ENCODE peak calls at places on chromosomes 12 and 14, in ten cellular contexts. Q, M, W, P, U, S, V, J, K and L are unnamed samples.

GRCh38 chr14:92362781-92363235 is 39.8 kb downstream of the SLC24A4 start:
- DNase-seq in S (no peak), W (no peak), P (no peak), M (peak; percentile 22), J (peak; percentile 19), V (no peak), K (peak; percentile 60), Q (peak; percentile 19), U (peak; percentile 66), L (no peak)

GRCh38 chr12:107436376-107436775 is 249.2 kb upstream of the PWP1 start:
- DNase-seq in S (no peak), J (peak; percentile 36), K (no peak), V (peak; percentile 89), P (no peak), U (no peak), W (no peak), Q (peak; percentile 45), M (peak; percentile 82), L (peak; percentile 80)

GRCh38 chr14:77965919-77966435 is 166.1 kb downstream of the ADCK1 start:
- DNase-seq in M (peak; percentile 15), W (no peak), V (peak; percentile 41), S (no peak), Q (peak; percentile 42), K (no peak), U (no peak), P (peak; percentile 55), J (peak; percentile 38), L (peak; percentile 44)

GRCh38 chr14:74612346-74613021 is 447 bp upstream of the LTBP2 start:
- DNase-seq in Q (peak; percentile 78), V (peak; percentile 68), K (no peak), W (peak; percentile 86), J (peak; percentile 85), U (peak; percentile 48), M (peak; percentile 75), P (peak; percentile 87), S (no peak), L (peak; percentile 78)

GRCh38 chr12:15453613-15454012 is 131.3 kb downstream of the PTPRO start:
- DNase-seq in Q (no peak), U (no peak), M (no peak), P (no peak), K (no peak), S (no peak), J (no peak), W (no peak), V (no peak), L (no peak)

GRCh38 chr12:103548622-103549601 is 38.2 kb upstream of the STAB2 start:
- DNase-seq in J (peak; percentile 74), V (peak; percentile 73), W (peak; percentile 73), M (peak; percentile 78), P (no peak), U (peak; percentile 46), S (peak; percentile 38), K (peak; percentile 67), Q (peak; percentile 81), L (peak; percentile 82)

GRCh38 chr12:91931110-91931509 is 214.5 kb downstream of the BTG1 start:
- DNase-seq in P (peak; percentile 45), M (peak; percentile 71), U (no peak), J (peak; percentile 29), K (no peak), Q (peak; percentile 61), V (peak; percentile 93), S (no peak), W (no peak), L (no peak)

GRCh38 chr12:131045705-131046460 is 92.2 kb downstream of the ADGRD1 start:
- DNase-seq in V (no peak), P (peak; percentile 14), K (no peak), J (no peak), Q (no peak), U (no peak), S (no peak), W (no peak), M (no peak), L (no peak)

GRCh38 chr12:14954269-14954668 is 7.1 kb downstream of the ARHGDIB start:
- DNase-seq in K (no peak), U (no peak), M (no peak), P (no peak), V (no peak), J (no peak), W (peak; percentile 79), Q (no peak), S (no peak), L (no peak)

GRCh38 chr12:88575361-88575959 is 4.8 kb downstream of the KITLG start:
- DNase-seq in M (no peak), U (no peak), P (no peak), V (no peak), W (no peak), K (no peak), Q (no peak), S (no peak), J (no peak), L (peak; percentile 25)

GRCh38 chr12:45122776-45123380 is 72.0 kb upstream of the DBX2 start:
- DNase-seq in W (no peak), P (no peak), S (peak; percentile 36), K (no peak), M (peak; percentile 60), J (peak; percentile 47), U (no peak), V (peak; percentile 27), Q (peak; percentile 72), L (peak; percentile 56)

GRCh38 chr12:94206886-94207285 is 58.5 kb downstream of the PLXNC1 start:
- DNase-seq in J (no peak), U (no peak), P (no peak), S (no peak), K (no peak), M (no peak), W (no peak), Q (no peak), V (no peak), L (peak; percentile 22)

GRCh38 chr12:67651380-67651695 is 2.8 kb downstream of the DYRK2 start:
- DNase-seq in S (no peak), J (peak; percentile 64), K (no peak), P (no peak), U (no peak), V (peak; percentile 23), W (peak; percentile 64), M (peak; percentile 71), Q (peak; percentile 46), L (peak; percentile 77)

GRCh38 chr12:52531563-52532300 is 11.5 kb upstream of the KRT5 start:
- DNase-seq in M (no peak), Q (no peak), P (no peak), J (no peak), K (no peak), V (no peak), S (no peak), U (no peak), W (no peak), L (no peak)

GRCh38 chr14:22836301-22837058 is at the start of gene MMP14:
- DNase-seq in M (peak; percentile 91), S (no peak), K (peak; percentile 88), Q (no peak), P (peak; percentile 59), J (peak; percentile 95), W (no peak), U (no peak), V (peak; percentile 86), L (peak; percentile 94)

GRCh38 chr12:62347922-62348650 is 87.9 kb downstream of the USP15 start:
- DNase-seq in W (no peak), Q (no peak), K (no peak), J (no peak), S (no peak), P (no peak), V (no peak), M (peak; percentile 5), U (no peak), L (peak; percentile 6)

GRCh38 chr14:31205681-31206535 is 1.7 kb downstream of the HECTD1 start:
- DNase-seq in U (no peak), J (peak; percentile 69), Q (peak; percentile 40), K (no peak), V (peak; percentile 36), M (peak; percentile 68), S (no peak), W (peak; percentile 46), P (no peak), L (peak; percentile 87)

DNA sequence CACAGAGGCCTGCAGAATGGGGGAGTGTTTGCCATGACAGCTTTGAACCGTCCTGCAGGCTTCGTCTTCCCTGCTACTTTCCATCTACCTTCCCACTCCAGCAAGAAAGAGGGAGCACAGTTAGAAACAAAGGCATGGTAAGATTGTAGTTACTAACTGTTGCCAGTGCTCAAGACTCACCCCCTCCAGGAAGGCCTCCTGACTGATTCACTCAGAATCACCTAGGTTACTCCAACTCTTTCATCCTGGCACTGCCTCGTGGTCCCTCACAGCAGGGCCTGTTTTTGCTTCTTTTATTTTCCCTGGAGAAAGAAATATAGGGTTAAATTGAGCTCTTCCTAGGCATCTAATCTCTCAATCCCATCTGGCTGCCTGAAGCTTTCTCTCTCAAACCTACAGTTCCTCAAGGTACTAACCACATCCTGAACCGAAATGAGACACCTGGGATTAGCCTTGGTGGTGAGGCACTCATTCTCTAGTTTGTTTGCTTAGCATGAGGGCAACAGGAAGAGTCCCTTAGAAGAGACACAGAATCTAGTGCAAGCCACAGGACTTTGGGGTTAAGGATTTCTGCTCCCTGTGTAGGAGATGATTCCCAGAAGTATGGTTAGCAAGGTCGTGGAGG is 7.8 kb downstream of the GALNT6 start:
- DNase-seq in Q (no peak), M (no peak), V (peak; percentile 74), K (no peak), W (peak; percentile 21), P (no peak), J (no peak), S (no peak), U (no peak), L (no peak)
- H3K4me3 ChIP-seq in Q (no peak overlapping the region), M (no peak overlapping the region), V (no peak overlapping the region), K (no peak overlapping the region), W (no peak overlapping the region), P (no peak overlapping the region), J (no peak overlapping the region), S (no peak overlapping the region), U (no peak overlapping the region), L (no peak overlapping the region)

GRCh38 chr14:103279129-103280025 is 54.7 kb upstream of the EIF5 start:
- DNase-seq in Q (no peak), K (peak; percentile 44), P (no peak), J (no peak), S (no peak), V (no peak), W (no peak), M (no peak), U (peak; percentile 19), L (no peak)
- H3K4me3 ChIP-seq in Q (no peak overlapping the region), K (peak overlapping the region; percentile 46), P (peak overlapping the region; percentile 45), J (peak overlapping the region; percentile 24), S (no peak overlapping the region), V (no peak overlapping the region), W (no peak overlapping the region), M (peak overlapping the region; percentile 31), U (peak overlapping the region; percentile 41), L (no peak overlapping the region)

DNA sequence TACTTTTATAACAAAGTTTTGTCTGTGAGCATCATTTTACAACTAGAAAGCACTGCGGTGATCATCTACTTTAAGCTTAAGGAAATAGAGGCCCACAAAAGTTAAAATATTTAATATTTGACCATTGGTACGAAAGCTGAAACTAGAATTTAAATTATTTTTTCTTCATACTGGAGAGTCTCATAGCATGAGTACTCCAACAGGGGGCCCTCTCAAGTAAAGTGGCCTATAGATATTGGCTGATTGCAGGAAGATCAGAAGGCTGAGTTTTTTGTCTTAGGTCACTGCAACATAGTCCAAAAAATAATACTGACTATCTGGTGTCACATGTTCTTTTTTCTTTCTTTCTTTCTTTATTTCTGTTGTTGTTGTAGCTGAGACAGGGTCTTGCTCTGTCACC is 75.3 kb upstream of the ZDHHC17 start:
- DNase-seq in J (no peak), P (no peak), Q (peak; percentile 12), S (no peak), W (no peak), V (no peak), K (no peak), M (no peak), U (no peak), L (peak; percentile 42)
- H3K4me3 ChIP-seq in J (no peak overlapping the region), P (no peak overlapping the region), Q (no peak overlapping the region), S (no peak overlapping the region), W (no peak overlapping the region), V (no peak overlapping the region), K (no peak overlapping the region), M (no peak overlapping the region), U (no peak overlapping the region), L (no peak overlapping the region)

GRCh38 chr12:6229823-6230222 is 29.6 kb downstream of the CD9 start:
- DNase-seq in P (peak; percentile 65), M (peak; percentile 94), Q (no peak), W (no peak), V (peak; percentile 82), K (peak; percentile 90), U (no peak), J (peak; percentile 66), S (peak; percentile 58), L (peak; percentile 54)
- H3K4me3 ChIP-seq in P (no peak overlapping the region), M (no peak overlapping the region), Q (no peak overlapping the region), W (no peak overlapping the region), V (no peak overlapping the region), K (peak overlapping the region; percentile 1), U (peak overlapping the region; percentile 15), J (no peak overlapping the region), S (no peak overlapping the region), L (no peak overlapping the region)